ENCODE peak calls at places on chromosomes 5 and 9, in five cellular contexts. K, S, Z, P and M are unnamed samples.

GRCh38 chr5:64364426-64364825 is 141.4 kb upstream of the RGS7BP start:
- DNase-seq in K (no peak), S (no peak), Z (no peak), P (no peak), M (no peak)

GRCh38 chr5:144187699-144188294 is 17.1 kb downstream of the KCTD16 start:
- DNase-seq in K (peak), S (no peak), Z (no peak), P (peak), M (no peak)

GRCh38 chr9:107994638-107995037 is 505.1 kb upstream of the KLF4 start:
- DNase-seq in K (no peak), S (no peak), Z (no peak), P (no peak), M (no peak)

GRCh38 chr5:43208658-43209057 is 16.6 kb downstream of the NIM1K start:
- DNase-seq in K (no peak), S (no peak), Z (no peak), P (no peak), M (no peak)

GRCh38 chr9:90832251-90832650 is 30.6 kb downstream of the SYK start:
- DNase-seq in K (no peak), S (no peak), Z (no peak), P (no peak), M (no peak)

GRCh38 chr5:53902524-53902923 is 342.1 kb downstream of the NDUFS4 start:
- DNase-seq in K (no peak), S (no peak), Z (no peak), P (no peak), M (no peak)

GRCh38 chr9:97504381-97505216 is 3.1 kb downstream of the TMOD1 start:
- DNase-seq in K (no peak), S (no peak), Z (no peak), P (no peak), M (no peak)

GRCh38 chr9:107894572-107895261 is 405.1 kb upstream of the KLF4 start:
- DNase-seq in K (no peak), S (no peak), Z (no peak), P (no peak), M (no peak)

GRCh38 chr9:137407590-137408300 is 15.2 kb downstream of the EXD3 start:
- DNase-seq in K (no peak), S (no peak), Z (no peak), P (peak), M (no peak)

GRCh38 chr5:133241179-133241728 is 189.4 kb downstream of the HSPA4 start:
- DNase-seq in K (no peak), S (no peak), Z (no peak), P (no peak), M (no peak)

GRCh38 chr5:149206524-149207141 is 65.0 kb upstream of the AFAP1L1 start:
- DNase-seq in K (no peak), S (no peak), Z (no peak), P (no peak), M (no peak)

GRCh38 chr9:116329470-116329869 is 175.9 kb downstream of the PAPPA start:
- DNase-seq in K (no peak), S (no peak), Z (no peak), P (no peak), M (no peak)

GRCh38 chr5:173758675-173759074 is 129.5 kb upstream of the CPEB4 start:
- DNase-seq in K (no peak), S (no peak), Z (no peak), P (no peak), M (no peak)

GRCh38 chr9:92247296-92247695 is 46.2 kb downstream of the IARS1 start:
- DNase-seq in K (no peak), S (no peak), Z (no peak), P (no peak), M (no peak)

GRCh38 chr9:2276296-2276695 is 261.1 kb downstream of the SMARCA2 start:
- DNase-seq in K (no peak), S (no peak), Z (no peak), P (no peak), M (no peak)

GRCh38 chr9:93956183-93956784 is 1.1 kb upstream of the BARX1 start:
- DNase-seq in K (no peak), S (no peak), Z (no peak), P (no peak), M (no peak)

GRCh38 chr9:109471994-109472393 is 26.1 kb downstream of the PTPN3 start:
- DNase-seq in K (no peak), S (no peak), Z (no peak), P (no peak), M (no peak)

GRCh38 chr9:17116400-17116837 is 18.4 kb upstream of the CNTLN start:
- DNase-seq in K (peak), S (no peak), Z (peak), P (no peak), M (peak)

GRCh38 chr9:115275753-115276152 is 157.8 kb upstream of the TNC start:
- DNase-seq in K (no peak), S (no peak), Z (no peak), P (no peak), M (no peak)

GRCh38 chr9:9112001-9112725 is 1312.6 kb upstream of the DMAC1 start:
- DNase-seq in K (no peak), S (no peak), Z (no peak), P (no peak), M (no peak)

GRCh38 chr9:79263666-79264460 is 307.9 kb upstream of the TLE4 start:
- DNase-seq in K (no peak), S (no peak), Z (no peak), P (no peak), M (peak)

GRCh38 chr5:139683295-139684271 is 35.4 kb downstream of the CXXC5 start:
- DNase-seq in K (no peak), S (no peak), Z (no peak), P (no peak), M (no peak)

GRCh38 chr5:139685886-139686285 is 37.7 kb downstream of the CXXC5 start:
- DNase-seq in K (no peak), S (no peak), Z (no peak), P (no peak), M (no peak)

GRCh38 chr5:139684881-139685749 is 37.0 kb downstream of the CXXC5 start:
- DNase-seq in K (no peak), S (no peak), Z (no peak), P (no peak), M (no peak)

GRCh38 chr5:139686356-139686918 is 38.3 kb downstream of the CXXC5 start:
- DNase-seq in K (no peak), S (no peak), Z (no peak), P (no peak), M (no peak)

GRCh38 chr5:139684350-139684880 is 36.3 kb downstream of the CXXC5 start:
- DNase-seq in K (no peak), S (no peak), Z (no peak), P (no peak), M (no peak)
- TF ChIP-seq SUZ12 in K (no peak), S (no peak), Z (no peak), P (no peak), M (no peak)

DNA sequence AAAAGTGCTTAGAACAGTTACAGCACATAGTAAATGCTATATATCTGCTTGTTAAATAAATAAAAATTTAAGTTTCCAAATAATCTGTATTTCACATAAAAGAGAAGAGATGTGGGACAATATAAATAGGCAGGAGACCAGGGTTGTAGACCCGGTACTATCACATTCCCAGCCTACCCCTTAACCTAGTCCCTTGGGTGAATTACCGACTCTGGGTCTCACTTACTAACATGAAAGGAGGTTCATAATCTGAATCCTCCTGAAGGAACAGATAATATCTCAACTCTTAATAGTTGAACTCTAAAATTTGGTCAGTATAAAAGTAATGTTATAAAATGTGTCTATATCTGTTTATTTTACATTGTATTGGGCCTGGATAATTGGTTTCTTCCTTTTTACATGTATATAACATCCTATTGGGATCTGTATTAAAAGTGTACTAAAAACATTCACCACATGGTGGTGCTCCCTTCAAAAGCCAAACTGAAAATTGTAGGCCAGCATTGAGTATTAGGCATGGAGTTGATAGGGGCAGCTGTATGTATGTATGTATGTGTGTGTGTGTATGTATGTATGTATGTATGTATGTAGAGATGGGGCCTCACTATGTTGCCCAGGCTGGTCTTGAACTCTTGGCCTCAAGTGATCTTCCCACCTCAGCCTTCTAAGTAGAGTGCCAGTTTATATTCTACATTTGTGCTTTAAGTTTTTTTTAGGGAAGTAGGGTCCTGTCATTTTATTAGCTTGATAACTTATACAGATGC is 64.2 kb upstream of the ABL1 start:
- DNase-seq in K (peak), S (no peak), Z (peak), P (no peak), M (peak)
- TF ChIP-seq SUZ12 in K (no peak), S (no peak), Z (no peak), P (no peak), M (no peak)

GRCh38 chr9:117412006-117412715 is 2.7 kb downstream of the ASTN2 start:
- DNase-seq in K (no peak), S (no peak), Z (no peak), P (no peak), M (no peak)

GRCh38 chr9:117412841-117413240 is 2.0 kb downstream of the ASTN2 start:
- DNase-seq in K (no peak), S (no peak), Z (no peak), P (no peak), M (no peak)

GRCh38 chr9:117413346-117414219 is 1.3 kb downstream of the ASTN2 start:
- DNase-seq in K (no peak), S (no peak), Z (no peak), P (no peak), M (peak)

GRCh38 chr9:117409321-117409720 is 5.5 kb downstream of the ASTN2 start:
- DNase-seq in K (no peak), S (no peak), Z (no peak), P (no peak), M (no peak)

GRCh38 chr9:117411547-117411946 is 3.3 kb downstream of the ASTN2 start:
- DNase-seq in K (peak), S (no peak), Z (no peak), P (no peak), M (peak)
- TF ChIP-seq SUZ12 in K (no peak), S (no peak), Z (no peak), P (no peak), M (no peak)

DNA sequence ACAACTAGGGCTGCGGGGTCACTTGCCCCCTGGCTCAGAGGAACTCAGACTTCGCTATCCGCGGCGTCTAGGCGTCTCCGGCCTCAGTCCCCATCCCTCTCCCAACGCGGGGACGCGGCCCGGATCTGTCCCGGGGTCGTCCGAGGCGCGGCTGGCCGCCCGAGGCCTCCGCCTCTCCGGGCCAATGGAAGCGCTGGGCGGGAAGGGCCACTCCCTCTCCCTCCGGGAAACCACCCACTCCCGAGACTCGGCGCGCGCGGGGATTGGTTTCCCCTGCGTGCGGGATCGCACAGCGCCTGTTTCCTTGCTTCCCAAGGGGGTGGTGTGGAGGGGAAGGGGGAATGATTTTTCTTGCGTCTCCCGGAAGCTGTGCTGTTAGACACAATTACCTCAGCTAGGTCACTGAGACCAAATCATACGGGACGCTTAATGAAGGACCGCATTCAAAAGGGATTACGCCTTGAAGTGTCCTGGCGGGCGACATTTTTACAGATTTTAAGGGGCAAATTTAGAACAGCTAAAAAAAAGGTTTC is 38.4 kb downstream of the NR2F1 start:
- DNase-seq in K (peak), S (no peak), Z (no peak), P (no peak), M (peak)
- TF ChIP-seq SUZ12 in K (no peak), S (peak), Z (no peak), P (no peak), M (no peak)

DNA sequence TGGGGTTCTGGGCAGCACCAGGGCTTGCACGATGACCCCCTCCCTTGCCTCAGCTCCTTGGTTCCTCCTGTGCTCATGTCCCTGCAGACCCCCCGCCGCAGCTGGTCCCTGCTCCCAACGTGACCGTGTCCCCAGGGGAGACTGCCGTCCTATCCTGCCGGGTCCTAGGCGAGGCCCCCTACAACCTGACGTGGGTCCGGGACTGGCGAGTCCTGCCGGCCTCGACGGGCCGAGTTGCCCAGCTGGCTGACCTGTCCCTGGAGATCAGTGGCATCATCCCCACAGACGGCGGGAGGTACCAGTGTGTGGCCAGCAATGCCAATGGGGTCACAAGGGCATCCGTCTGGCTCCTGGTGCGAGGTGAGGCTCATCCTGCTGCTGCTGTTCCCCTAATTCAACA is 39.1 kb downstream of the HMCN2 start:
- DNase-seq in K (no peak), S (no peak), Z (no peak), P (no peak), M (no peak)
- TF ChIP-seq SUZ12 in K (no peak), S (no peak), Z (no peak), P (no peak), M (no peak)

DNA sequence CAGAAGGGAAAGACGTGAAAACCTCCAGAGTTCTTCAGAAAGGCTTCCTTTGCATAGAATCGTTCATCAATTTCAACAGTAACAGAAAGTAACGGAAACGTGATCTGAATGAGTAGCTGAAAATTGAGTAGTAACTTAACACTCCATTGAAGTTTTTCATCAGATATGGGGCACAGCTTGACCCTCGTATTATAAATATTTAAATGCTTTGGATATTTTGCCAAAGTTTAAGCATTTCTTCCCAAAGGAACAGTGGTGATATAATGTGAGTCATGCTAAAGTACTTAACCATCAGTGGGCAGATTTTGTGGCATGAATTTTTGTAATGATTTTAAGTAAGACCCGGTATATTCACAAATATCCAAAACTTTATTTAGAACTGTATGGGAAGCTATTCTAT is 67.4 kb upstream of the ADAMTS19 start:
- DNase-seq in K (no peak), S (no peak), Z (no peak), P (no peak), M (no peak)
- TF ChIP-seq SUZ12 in K (no peak), S (no peak), Z (no peak), P (no peak), M (no peak)

GRCh38 chr5:95712347-95712958 is 18.7 kb upstream of the RHOBTB3 start:
- DNase-seq in K (no peak), S (no peak), Z (no peak), P (no peak), M (no peak)

GRCh38 chr5:95709967-95710650 is 21.0 kb upstream of the RHOBTB3 start:
- DNase-seq in K (peak), S (no peak), Z (no peak), P (no peak), M (no peak)

GRCh38 chr5:95713960-95714710 is 17.0 kb upstream of the RHOBTB3 start:
- DNase-seq in K (no peak), S (no peak), Z (no peak), P (no peak), M (no peak)

GRCh38 chr5:95708876-95709275 is 22.3 kb upstream of the RHOBTB3 start:
- DNase-seq in K (no peak), S (no peak), Z (no peak), P (no peak), M (no peak)

GRCh38 chr5:95711501-95712346 is 19.4 kb upstream of the RHOBTB3 start:
- DNase-seq in K (no peak), S (no peak), Z (no peak), P (no peak), M (peak)
- TF ChIP-seq SUZ12 in K (no peak), S (peak), Z (no peak), P (no peak), M (no peak)